ENCODE peak calls at places on chromosomes 13 and 19, in eight cellular contexts. M is breast epithelium, D is psoas muscle, A is gastrocnemius medialis, T is OCI-LY7, V is ovary, S is esophagus squamous epithelium, R is A673. G is an unnamed sample. For H3K4me1, the result is how much of the 10 kb centered on the place peaks cover.

GRCh38 chr19:3057275-3057714 is 5.0 kb downstream of the TLE5 start:
- DNase-seq in M (peak), D (peak), A (peak), T (no peak), V (peak), S (no peak), R (no peak), G (peak)

GRCh38 chr13:79869326-79869725 is 388.4 kb downstream of the NDFIP2 start:
- DNase-seq in M (no peak), D (no peak), A (no peak), T (no peak), V (no peak), S (no peak), R (no peak), G (no peak)

GRCh38 chr13:99998261-99998660 is 16.7 kb downstream of the ZIC2 start:
- DNase-seq in M (no peak), D (no peak), A (no peak), T (no peak), V (no peak), S (no peak), R (no peak), G (no peak)

GRCh38 chr13:100506600-100507422 is 81.8 kb downstream of the GGACT start:
- DNase-seq in M (no peak), D (no peak), A (no peak), T (no peak), V (no peak), S (no peak), R (no peak), G (no peak)

GRCh38 chr19:24069907-24070657 is 16.9 kb upstream of the ZNF254 start:
- DNase-seq in M (no peak), D (no peak), A (no peak), T (no peak), V (no peak), S (no peak), R (no peak), G (no peak)

GRCh38 chr13:39406688-39407087 is 196.3 kb downstream of the LHFPL6 start:
- DNase-seq in M (no peak), D (no peak), A (no peak), T (peak), V (no peak), S (no peak), R (no peak), G (no peak)

GRCh38 chr19:30076751-30077670 is 135.0 kb downstream of the URI1 start:
- DNase-seq in M (peak), D (no peak), A (no peak), T (no peak), V (no peak), S (no peak), R (no peak), G (no peak)

GRCh38 chr13:86446311-86446710 is 647.1 kb upstream of the SLITRK6 start:
- DNase-seq in M (no peak), D (no peak), A (no peak), T (no peak), V (no peak), S (no peak), R (peak), G (no peak)

GRCh38 chr13:76153239-76153638 is 517.1 kb downstream of the LMO7 start:
- DNase-seq in M (no peak), D (no peak), A (no peak), T (no peak), V (no peak), S (no peak), R (no peak), G (no peak)

GRCh38 chr19:1450735-1451669 is 1.1 kb downstream of the APC2 start:
- DNase-seq in M (no peak), D (no peak), A (no peak), T (no peak), V (no peak), S (no peak), R (no peak), G (no peak)

GRCh38 chr13:25688524-25688923 is 316.8 kb downstream of the ATP8A2 start:
- DNase-seq in M (no peak), D (no peak), A (peak), T (no peak), V (no peak), S (no peak), R (no peak), G (peak)

GRCh38 chr13:109191422-109191821 is 562.0 kb downstream of the MYO16 start:
- DNase-seq in M (no peak), D (no peak), A (no peak), T (no peak), V (no peak), S (no peak), R (no peak), G (no peak)

GRCh38 chr19:29260477-29261317 is 47.7 kb upstream of the UQCRFS1 start:
- DNase-seq in M (no peak), D (peak), A (peak), T (peak), V (no peak), S (no peak), R (peak), G (no peak)

GRCh38 chr19:17245535-17245984 is at the start of gene NR2F6:
- DNase-seq in M (no peak), D (no peak), A (no peak), T (no peak), V (no peak), S (no peak), R (no peak), G (no peak)

GRCh38 chr13:113402471-113403254 is 38.7 kb upstream of the GRTP1 start:
- DNase-seq in M (no peak), D (peak), A (no peak), T (no peak), V (no peak), S (no peak), R (no peak), G (no peak)

GRCh38 chr19:33668968-33669367 is 47.2 kb downstream of the CHST8 start:
- DNase-seq in M (no peak), D (no peak), A (no peak), T (no peak), V (no peak), S (no peak), R (no peak), G (no peak)

GRCh38 chr19:11064831-11065303 is 24.4 kb upstream of the LDLR start:
- DNase-seq in M (no peak), D (peak), A (no peak), T (no peak), V (peak), S (no peak), R (no peak), G (no peak)

GRCh38 chr13:93925976-93926375 is 553.5 kb downstream of the DCT start:
- DNase-seq in M (no peak), D (no peak), A (no peak), T (no peak), V (no peak), S (no peak), R (no peak), G (no peak)

GRCh38 chr13:44003481-44003880 is 123.8 kb downstream of the LACC1 start:
- DNase-seq in M (no peak), D (no peak), A (no peak), T (no peak), V (no peak), S (no peak), R (no peak), G (no peak)

GRCh38 chr13:95067303-95067702 is 233.9 kb downstream of the ABCC4 start:
- DNase-seq in M (no peak), D (no peak), A (no peak), T (no peak), V (no peak), S (no peak), R (no peak), G (no peak)

GRCh38 chr19:57830071-57830602 is at the start of gene ZNF587B:
- DNase-seq in M (peak), D (peak), A (peak), T (peak), V (peak), S (no peak), R (peak), G (peak)

GRCh38 chr19:37979547-37980082 is 72.6 kb downstream of the SIPA1L3 start:
- DNase-seq in M (no peak), D (no peak), A (no peak), T (peak), V (no peak), S (no peak), R (no peak), G (no peak)

GRCh38 chr13:85108356-85108755 is 690.9 kb downstream of the SLITRK6 start:
- DNase-seq in M (no peak), D (no peak), A (no peak), T (no peak), V (no peak), S (no peak), R (no peak), G (no peak)

GRCh38 chr13:91572944-91573535 is 174.6 kb downstream of the GPC5 start:
- DNase-seq in M (no peak), D (no peak), A (no peak), T (no peak), V (no peak), S (no peak), R (no peak), G (no peak)

GRCh38 chr13:59861676-59862075 is 302.1 kb downstream of the DIAPH3 start:
- DNase-seq in M (no peak), D (no peak), A (no peak), T (no peak), V (no peak), S (no peak), R (peak), G (no peak)

GRCh38 chr13:20170931-20171330 is 10.1 kb upstream of the GJA3 start:
- DNase-seq in M (no peak), D (no peak), A (no peak), T (no peak), V (no peak), S (no peak), R (no peak), G (no peak)

GRCh38 chr19:13002970-13003540 is 7.8 kb downstream of the NFIX start:
- DNase-seq in M (no peak), D (no peak), A (no peak), T (no peak), V (no peak), S (no peak), R (no peak), G (no peak)

GRCh38 chr19:13005253-13005652 is 10.0 kb downstream of the NFIX start:
- DNase-seq in M (no peak), D (no peak), A (no peak), T (no peak), V (no peak), S (no peak), R (no peak), G (no peak)

GRCh38 chr19:13005861-13006370 is 10.6 kb downstream of the NFIX start:
- DNase-seq in M (no peak), D (no peak), A (no peak), T (no peak), V (no peak), S (no peak), R (no peak), G (no peak)

GRCh38 chr19:13002389-13002898 is 7.2 kb downstream of the NFIX start:
- DNase-seq in M (no peak), D (peak), A (peak), T (no peak), V (no peak), S (no peak), R (no peak), G (no peak)

DNA sequence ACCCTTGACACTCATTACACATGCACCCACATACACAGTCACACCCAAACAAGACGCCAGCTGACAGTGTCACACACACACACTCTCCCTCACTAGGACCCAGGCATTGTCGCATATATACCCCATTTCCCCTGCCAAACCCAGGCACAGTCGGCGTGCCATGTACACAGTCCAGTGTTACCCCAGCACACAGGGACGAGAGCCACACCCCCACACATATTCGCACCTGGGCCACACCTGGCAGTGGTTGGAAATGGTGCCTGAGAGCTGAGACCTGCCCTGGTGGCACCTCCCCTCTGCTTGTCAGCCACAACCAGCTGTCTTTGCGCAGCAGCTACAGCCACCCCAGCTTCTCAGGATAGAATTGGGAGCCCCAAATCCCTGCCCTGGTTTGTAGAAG is 9.0 kb downstream of the NFIX start:
- DNase-seq in M (no peak), D (no peak), A (no peak), T (no peak), V (no peak), S (no peak), R (no peak), G (peak)
- H3K4me1 ChIP-seq in M (under half), D (half or more), A (half or more), T (under half), V (under half), S (half or more), R (under half), G (under half)

GRCh38 chr19:50661675-50662441 is 12.6 kb downstream of the C19orf81 start:
- DNase-seq in M (no peak), D (no peak), A (no peak), T (no peak), V (no peak), S (no peak), R (no peak), G (no peak)

GRCh38 chr19:50664204-50664603 is 15.0 kb downstream of the C19orf81 start:
- DNase-seq in M (no peak), D (no peak), A (no peak), T (no peak), V (no peak), S (no peak), R (no peak), G (no peak)

GRCh38 chr19:50661087-50661486 is 11.8 kb downstream of the C19orf81 start:
- DNase-seq in M (no peak), D (no peak), A (no peak), T (no peak), V (no peak), S (no peak), R (no peak), G (no peak)

GRCh38 chr19:50662442-50663279 is 13.4 kb downstream of the C19orf81 start:
- DNase-seq in M (no peak), D (no peak), A (no peak), T (no peak), V (no peak), S (no peak), R (no peak), G (no peak)

GRCh38 chr19:50663280-50663790 is 14.1 kb downstream of the C19orf81 start:
- DNase-seq in M (no peak), D (no peak), A (no peak), T (no peak), V (no peak), S (no peak), R (no peak), G (no peak)
- TF ChIP-seq CTCF in M (no peak), D (no peak), A (no peak), T (no peak), V (no peak), S (no peak), R (peak), G (no peak)

GRCh38 chr19:48445606-48446481 is at the start of gene GRWD1:
- DNase-seq in M (peak), D (peak), A (peak), T (peak), V (peak), S (peak), R (peak), G (peak)

GRCh38 chr19:48444933-48445194 is 919 bp upstream of the GRWD1 start:
- DNase-seq in M (no peak), D (no peak), A (no peak), T (no peak), V (no peak), S (no peak), R (peak), G (no peak)

GRCh38 chr19:48446579-48446978 is 796 bp downstream of the GRWD1 start:
- DNase-seq in M (no peak), D (no peak), A (no peak), T (no peak), V (no peak), S (no peak), R (no peak), G (no peak)

GRCh38 chr19:48444129-48444932 is 1.5 kb upstream of the GRWD1 start:
- DNase-seq in M (no peak), D (no peak), A (no peak), T (no peak), V (no peak), S (no peak), R (no peak), G (no peak)

GRCh38 chr19:48445256-48445605 is 552 bp upstream of the GRWD1 start:
- DNase-seq in M (no peak), D (no peak), A (no peak), T (no peak), V (no peak), S (no peak), R (peak), G (no peak)
- H3K4me3 ChIP-seq in M (peak), D (peak), A (peak), T (peak), V (peak), S (peak), R (peak), G (peak)

GRCh38 chr13:51619614-51620013 is 35.4 kb downstream of the WDFY2 start:
- DNase-seq in M (no peak), D (no peak), A (no peak), T (no peak), V (no peak), S (no peak), R (no peak), G (no peak)
- H3K4me1 ChIP-seq in M (under half), D (under half), A (under half), T (under half), V (under half), S (under half), R (half or more), G (under half)

GRCh38 chr13:40974460-40975407 is 44.4 kb downstream of the ELF1 start:
- DNase-seq in M (no peak), D (no peak), A (no peak), T (peak), V (no peak), S (no peak), R (peak), G (no peak)
- TF ChIP-seq CTCF in M (peak), D (peak), A (no peak), T (peak), V (no peak), S (peak), R (peak), G (no peak)

GRCh38 chr19:21463449-21464105 is 41.8 kb upstream of the ZNF429 start:
- DNase-seq in M (no peak), D (no peak), A (no peak), T (no peak), V (peak), S (no peak), R (no peak), G (peak)
- H3K4me3 ChIP-seq in M (peak), D (peak), A (no peak), T (no peak), V (peak), S (no peak), R (no peak), G (no peak)

DNA sequence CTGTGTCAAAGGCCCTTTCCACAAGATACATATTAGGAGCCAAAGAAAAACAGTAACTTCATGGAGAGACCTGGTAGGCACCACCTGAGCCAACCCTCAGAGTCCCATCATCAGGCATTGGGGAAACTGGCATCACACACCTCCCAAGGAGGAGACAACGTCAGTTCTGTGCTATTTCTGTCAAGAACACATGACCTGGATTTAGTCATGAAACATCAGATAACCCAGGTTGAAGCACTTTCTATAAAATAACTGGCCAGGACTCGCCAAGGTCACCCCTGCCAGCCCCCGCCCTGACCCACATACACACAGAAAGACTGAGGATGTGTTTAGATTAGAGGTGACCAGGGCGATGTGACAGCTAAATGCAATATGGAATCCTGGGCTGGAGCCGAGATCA is 35.6 kb downstream of the COL4A1 start:
- DNase-seq in M (no peak), D (no peak), A (no peak), T (no peak), V (no peak), S (no peak), R (no peak), G (no peak)
- H3K4me1 ChIP-seq in M (under half), D (under half), A (under half), T (under half), V (under half), S (under half), R (under half), G (under half)

DNA sequence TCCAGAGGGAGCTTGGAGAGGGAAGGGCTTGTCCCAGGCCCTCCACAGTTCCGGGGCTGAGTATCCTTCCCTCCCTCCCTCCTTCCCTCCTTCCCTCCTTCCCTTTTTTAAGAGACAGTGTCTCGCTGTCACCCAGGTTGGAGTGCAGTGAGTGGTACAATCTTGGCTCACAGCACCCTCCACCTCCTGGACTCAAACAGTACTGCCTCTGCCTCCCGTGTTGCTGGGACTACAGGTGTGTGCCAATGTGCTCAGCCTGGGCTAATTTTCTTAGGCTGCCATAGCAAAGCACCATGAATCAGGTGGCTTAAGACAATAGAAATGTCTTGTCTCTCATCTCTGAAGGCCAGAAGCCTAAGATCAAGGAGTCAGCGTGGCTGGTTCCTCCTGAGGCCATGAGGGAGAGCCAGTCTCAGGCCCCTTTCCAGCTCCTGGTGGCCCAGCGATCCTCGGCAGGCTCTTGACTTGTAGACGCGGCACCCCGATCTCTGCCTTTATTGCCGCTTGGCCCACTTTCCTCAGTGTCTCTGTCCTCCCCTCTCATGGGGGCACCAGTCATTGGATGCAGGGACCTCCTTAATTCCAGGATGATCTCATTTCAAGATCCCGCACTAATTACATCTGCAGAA is 47.5 kb downstream of the CRTC1 start:
- DNase-seq in M (no peak), D (no peak), A (no peak), T (peak), V (no peak), S (no peak), R (no peak), G (no peak)
- TF ChIP-seq CTCF in M (no peak), D (no peak), A (no peak), T (no peak), V (no peak), S (no peak), R (peak), G (no peak)

G was measured in mucosa of descending colon.